ENCODE peak calls at places on chromosomes 6 and 20, in seven cellular contexts. One of them, this sample, is unnamed.

GRCh38 chr6:56618050-56618449 is 24.6 kb downstream of the DST start:
- DNase-seq in A172: peak
- DNase-seq in HCEC 1CT: no peak
- DNase-seq in stimulated activated CD4-positive, alpha-beta T cell treated with anti-CD3 and anti-CD28 coated beads, Interleukin-2, amount 100 ng/mL, for 24 hours: no peak
- DNase-seq in activated gamma-delta T cell treated with anti-CD3 and anti-CD28 coated beads, Interleukin-2, amount 50 U/mL, for 16 hours: no peak
- DNase-seq in NCI-H1092 treated with DMSO at 0.1 percent for 48 hours: no peak
- DNase-seq in hippocampal formation: no peak
- DNase-seq in this sample: no peak

GRCh38 chr20:2692886-2693285 is 306 bp downstream of the EBF4 start:
- DNase-seq in hippocampal formation: no peak
- DNase-seq in stimulated activated CD4-positive, alpha-beta T cell treated with anti-CD3 and anti-CD28 coated beads, Interleukin-2, amount 100 ng/mL, for 24 hours: peak
- DNase-seq in HCEC 1CT: no peak
- DNase-seq in NCI-H1092 treated with DMSO at 0.1 percent for 48 hours: no peak
- DNase-seq in activated gamma-delta T cell treated with anti-CD3 and anti-CD28 coated beads, Interleukin-2, amount 50 U/mL, for 16 hours: no peak
- DNase-seq in A172: no peak
- DNase-seq in this sample: no peak

GRCh38 chr20:53238121-53238660 is 266.0 kb downstream of the TSHZ2 start:
- DNase-seq in HCEC 1CT: no peak
- DNase-seq in A172: no peak
- DNase-seq in hippocampal formation: no peak
- DNase-seq in NCI-H1092 treated with DMSO at 0.1 percent for 48 hours: no peak
- DNase-seq in stimulated activated CD4-positive, alpha-beta T cell treated with anti-CD3 and anti-CD28 coated beads, Interleukin-2, amount 100 ng/mL, for 24 hours: no peak
- DNase-seq in activated gamma-delta T cell treated with anti-CD3 and anti-CD28 coated beads, Interleukin-2, amount 50 U/mL, for 16 hours: no peak
- DNase-seq in this sample: no peak

GRCh38 chr6:119609865-119610264 is 260.3 kb upstream of the MAN1A1 start:
- DNase-seq in A172: no peak
- DNase-seq in hippocampal formation: no peak
- DNase-seq in HCEC 1CT: no peak
- DNase-seq in stimulated activated CD4-positive, alpha-beta T cell treated with anti-CD3 and anti-CD28 coated beads, Interleukin-2, amount 100 ng/mL, for 24 hours: no peak
- DNase-seq in NCI-H1092 treated with DMSO at 0.1 percent for 48 hours: no peak
- DNase-seq in activated gamma-delta T cell treated with anti-CD3 and anti-CD28 coated beads, Interleukin-2, amount 50 U/mL, for 16 hours: no peak
- DNase-seq in this sample: no peak

GRCh38 chr20:33640287-33640686 is 21.8 kb upstream of the C20orf144 start:
- DNase-seq in A172: no peak
- DNase-seq in NCI-H1092 treated with DMSO at 0.1 percent for 48 hours: no peak
- DNase-seq in hippocampal formation: no peak
- DNase-seq in activated gamma-delta T cell treated with anti-CD3 and anti-CD28 coated beads, Interleukin-2, amount 50 U/mL, for 16 hours: no peak
- DNase-seq in stimulated activated CD4-positive, alpha-beta T cell treated with anti-CD3 and anti-CD28 coated beads, Interleukin-2, amount 100 ng/mL, for 24 hours: no peak
- DNase-seq in HCEC 1CT: no peak
- DNase-seq in this sample: no peak

GRCh38 chr20:16601019-16601418 is 27.8 kb upstream of the KIF16B start:
- DNase-seq in activated gamma-delta T cell treated with anti-CD3 and anti-CD28 coated beads, Interleukin-2, amount 50 U/mL, for 16 hours: no peak
- DNase-seq in hippocampal formation: no peak
- DNase-seq in NCI-H1092 treated with DMSO at 0.1 percent for 48 hours: no peak
- DNase-seq in stimulated activated CD4-positive, alpha-beta T cell treated with anti-CD3 and anti-CD28 coated beads, Interleukin-2, amount 100 ng/mL, for 24 hours: no peak
- DNase-seq in HCEC 1CT: no peak
- DNase-seq in A172: no peak
- DNase-seq in this sample: no peak

GRCh38 chr20:64115171-64115911 is 8.0 kb upstream of the NPBWR2 start:
- DNase-seq in activated gamma-delta T cell treated with anti-CD3 and anti-CD28 coated beads, Interleukin-2, amount 50 U/mL, for 16 hours: no peak
- DNase-seq in HCEC 1CT: no peak
- DNase-seq in NCI-H1092 treated with DMSO at 0.1 percent for 48 hours: peak
- DNase-seq in stimulated activated CD4-positive, alpha-beta T cell treated with anti-CD3 and anti-CD28 coated beads, Interleukin-2, amount 100 ng/mL, for 24 hours: no peak
- DNase-seq in A172: no peak
- DNase-seq in hippocampal formation: no peak
- DNase-seq in this sample: peak

GRCh38 chr6:41716516-41717446 is 18.6 kb downstream of the TFEB start:
- DNase-seq in A172: no peak
- DNase-seq in NCI-H1092 treated with DMSO at 0.1 percent for 48 hours: no peak
- DNase-seq in HCEC 1CT: no peak
- DNase-seq in hippocampal formation: no peak
- DNase-seq in stimulated activated CD4-positive, alpha-beta T cell treated with anti-CD3 and anti-CD28 coated beads, Interleukin-2, amount 100 ng/mL, for 24 hours: no peak
- DNase-seq in activated gamma-delta T cell treated with anti-CD3 and anti-CD28 coated beads, Interleukin-2, amount 50 U/mL, for 16 hours: no peak
- DNase-seq in this sample: no peak

GRCh38 chr6:158029668-158030230 is 48.1 kb downstream of the SYNJ2 start:
- DNase-seq in stimulated activated CD4-positive, alpha-beta T cell treated with anti-CD3 and anti-CD28 coated beads, Interleukin-2, amount 100 ng/mL, for 24 hours: no peak
- DNase-seq in A172: no peak
- DNase-seq in hippocampal formation: no peak
- DNase-seq in NCI-H1092 treated with DMSO at 0.1 percent for 48 hours: no peak
- DNase-seq in HCEC 1CT: no peak
- DNase-seq in activated gamma-delta T cell treated with anti-CD3 and anti-CD28 coated beads, Interleukin-2, amount 50 U/mL, for 16 hours: no peak
- DNase-seq in this sample: no peak

GRCh38 chr6:15443119-15443518 is 197.2 kb downstream of the JARID2 start:
- DNase-seq in HCEC 1CT: peak
- DNase-seq in hippocampal formation: no peak
- DNase-seq in A172: peak
- DNase-seq in stimulated activated CD4-positive, alpha-beta T cell treated with anti-CD3 and anti-CD28 coated beads, Interleukin-2, amount 100 ng/mL, for 24 hours: no peak
- DNase-seq in NCI-H1092 treated with DMSO at 0.1 percent for 48 hours: no peak
- DNase-seq in activated gamma-delta T cell treated with anti-CD3 and anti-CD28 coated beads, Interleukin-2, amount 50 U/mL, for 16 hours: no peak
- DNase-seq in this sample: no peak

GRCh38 chr20:42010090-42010489 is 391.9 kb upstream of the CHD6 start:
- DNase-seq in hippocampal formation: no peak
- DNase-seq in A172: no peak
- DNase-seq in HCEC 1CT: no peak
- DNase-seq in stimulated activated CD4-positive, alpha-beta T cell treated with anti-CD3 and anti-CD28 coated beads, Interleukin-2, amount 100 ng/mL, for 24 hours: no peak
- DNase-seq in NCI-H1092 treated with DMSO at 0.1 percent for 48 hours: no peak
- DNase-seq in activated gamma-delta T cell treated with anti-CD3 and anti-CD28 coated beads, Interleukin-2, amount 50 U/mL, for 16 hours: no peak
- DNase-seq in this sample: no peak

GRCh38 chr6:149727793-149728498 is 10.0 kb upstream of the LATS1 start:
- DNase-seq in activated gamma-delta T cell treated with anti-CD3 and anti-CD28 coated beads, Interleukin-2, amount 50 U/mL, for 16 hours: no peak
- DNase-seq in NCI-H1092 treated with DMSO at 0.1 percent for 48 hours: no peak
- DNase-seq in stimulated activated CD4-positive, alpha-beta T cell treated with anti-CD3 and anti-CD28 coated beads, Interleukin-2, amount 100 ng/mL, for 24 hours: no peak
- DNase-seq in hippocampal formation: no peak
- DNase-seq in A172: no peak
- DNase-seq in HCEC 1CT: no peak
- DNase-seq in this sample: no peak

GRCh38 chr6:19837511-19838441 is 606 bp downstream of the ID4 start:
- DNase-seq in activated gamma-delta T cell treated with anti-CD3 and anti-CD28 coated beads, Interleukin-2, amount 50 U/mL, for 16 hours: no peak
- DNase-seq in NCI-H1092 treated with DMSO at 0.1 percent for 48 hours: no peak
- DNase-seq in A172: no peak
- DNase-seq in hippocampal formation: no peak
- DNase-seq in stimulated activated CD4-positive, alpha-beta T cell treated with anti-CD3 and anti-CD28 coated beads, Interleukin-2, amount 100 ng/mL, for 24 hours: peak
- DNase-seq in HCEC 1CT: no peak
- DNase-seq in this sample: no peak

GRCh38 chr6:21462519-21462852 is 131.1 kb upstream of the SOX4 start:
- DNase-seq in NCI-H1092 treated with DMSO at 0.1 percent for 48 hours: no peak
- DNase-seq in activated gamma-delta T cell treated with anti-CD3 and anti-CD28 coated beads, Interleukin-2, amount 50 U/mL, for 16 hours: no peak
- DNase-seq in A172: no peak
- DNase-seq in hippocampal formation: no peak
- DNase-seq in stimulated activated CD4-positive, alpha-beta T cell treated with anti-CD3 and anti-CD28 coated beads, Interleukin-2, amount 100 ng/mL, for 24 hours: no peak
- DNase-seq in HCEC 1CT: no peak
- DNase-seq in this sample: no peak

GRCh38 chr20:51267679-51268078 is 244.8 kb upstream of the KCNG1 start:
- DNase-seq in stimulated activated CD4-positive, alpha-beta T cell treated with anti-CD3 and anti-CD28 coated beads, Interleukin-2, amount 100 ng/mL, for 24 hours: no peak
- DNase-seq in HCEC 1CT: no peak
- DNase-seq in activated gamma-delta T cell treated with anti-CD3 and anti-CD28 coated beads, Interleukin-2, amount 50 U/mL, for 16 hours: no peak
- DNase-seq in NCI-H1092 treated with DMSO at 0.1 percent for 48 hours: no peak
- DNase-seq in A172: no peak
- DNase-seq in hippocampal formation: no peak
- DNase-seq in this sample: no peak

GRCh38 chr6:3518356-3518841 is 61.5 kb upstream of the SLC22A23 start:
- DNase-seq in stimulated activated CD4-positive, alpha-beta T cell treated with anti-CD3 and anti-CD28 coated beads, Interleukin-2, amount 100 ng/mL, for 24 hours: no peak
- DNase-seq in hippocampal formation: no peak
- DNase-seq in NCI-H1092 treated with DMSO at 0.1 percent for 48 hours: no peak
- DNase-seq in A172: peak
- DNase-seq in HCEC 1CT: peak
- DNase-seq in activated gamma-delta T cell treated with anti-CD3 and anti-CD28 coated beads, Interleukin-2, amount 50 U/mL, for 16 hours: no peak
- DNase-seq in this sample: no peak

GRCh38 chr6:10720229-10720959 is 2.5 kb upstream of the TMEM14C start:
- DNase-seq in activated gamma-delta T cell treated with anti-CD3 and anti-CD28 coated beads, Interleukin-2, amount 50 U/mL, for 16 hours: peak
- DNase-seq in NCI-H1092 treated with DMSO at 0.1 percent for 48 hours: peak
- DNase-seq in hippocampal formation: peak
- DNase-seq in A172: no peak
- DNase-seq in stimulated activated CD4-positive, alpha-beta T cell treated with anti-CD3 and anti-CD28 coated beads, Interleukin-2, amount 100 ng/mL, for 24 hours: peak
- DNase-seq in HCEC 1CT: no peak
- DNase-seq in this sample: peak

GRCh38 chr6:54535568-54535967 is 227.3 kb downstream of the TINAG start:
- DNase-seq in activated gamma-delta T cell treated with anti-CD3 and anti-CD28 coated beads, Interleukin-2, amount 50 U/mL, for 16 hours: no peak
- DNase-seq in hippocampal formation: no peak
- DNase-seq in A172: no peak
- DNase-seq in HCEC 1CT: no peak
- DNase-seq in stimulated activated CD4-positive, alpha-beta T cell treated with anti-CD3 and anti-CD28 coated beads, Interleukin-2, amount 100 ng/mL, for 24 hours: no peak
- DNase-seq in NCI-H1092 treated with DMSO at 0.1 percent for 48 hours: no peak
- DNase-seq in this sample: no peak

GRCh38 chr20:47586648-47587306 is 85.1 kb downstream of the NCOA3 start:
- DNase-seq in HCEC 1CT: no peak
- DNase-seq in stimulated activated CD4-positive, alpha-beta T cell treated with anti-CD3 and anti-CD28 coated beads, Interleukin-2, amount 100 ng/mL, for 24 hours: no peak
- DNase-seq in hippocampal formation: no peak
- DNase-seq in activated gamma-delta T cell treated with anti-CD3 and anti-CD28 coated beads, Interleukin-2, amount 50 U/mL, for 16 hours: no peak
- DNase-seq in NCI-H1092 treated with DMSO at 0.1 percent for 48 hours: no peak
- DNase-seq in A172: no peak
- DNase-seq in this sample: no peak

GRCh38 chr20:43736588-43737091 is 9.8 kb upstream of the GTSF1L start:
- DNase-seq in stimulated activated CD4-positive, alpha-beta T cell treated with anti-CD3 and anti-CD28 coated beads, Interleukin-2, amount 100 ng/mL, for 24 hours: peak
- DNase-seq in A172: no peak
- DNase-seq in NCI-H1092 treated with DMSO at 0.1 percent for 48 hours: no peak
- DNase-seq in HCEC 1CT: no peak
- DNase-seq in activated gamma-delta T cell treated with anti-CD3 and anti-CD28 coated beads, Interleukin-2, amount 50 U/mL, for 16 hours: no peak
- DNase-seq in hippocampal formation: no peak
- DNase-seq in this sample: no peak

GRCh38 chr20:41213150-41213820 is 75.9 kb downstream of the PLCG1 start:
- DNase-seq in hippocampal formation: no peak
- DNase-seq in A172: peak
- DNase-seq in activated gamma-delta T cell treated with anti-CD3 and anti-CD28 coated beads, Interleukin-2, amount 50 U/mL, for 16 hours: no peak
- DNase-seq in HCEC 1CT: peak
- DNase-seq in stimulated activated CD4-positive, alpha-beta T cell treated with anti-CD3 and anti-CD28 coated beads, Interleukin-2, amount 100 ng/mL, for 24 hours: no peak
- DNase-seq in NCI-H1092 treated with DMSO at 0.1 percent for 48 hours: peak
- DNase-seq in this sample: no peak

GRCh38 chr6:153024401-153025017 is 22.0 kb upstream of the MTRF1L start:
- DNase-seq in hippocampal formation: peak
- DNase-seq in NCI-H1092 treated with DMSO at 0.1 percent for 48 hours: peak
- DNase-seq in A172: peak
- DNase-seq in stimulated activated CD4-positive, alpha-beta T cell treated with anti-CD3 and anti-CD28 coated beads, Interleukin-2, amount 100 ng/mL, for 24 hours: peak
- DNase-seq in HCEC 1CT: peak
- DNase-seq in activated gamma-delta T cell treated with anti-CD3 and anti-CD28 coated beads, Interleukin-2, amount 50 U/mL, for 16 hours: no peak
- DNase-seq in this sample: peak

GRCh38 chr20:44773070-44773829 is 27.6 kb downstream of the KCNK15 start:
- DNase-seq in activated gamma-delta T cell treated with anti-CD3 and anti-CD28 coated beads, Interleukin-2, amount 50 U/mL, for 16 hours: no peak
- DNase-seq in stimulated activated CD4-positive, alpha-beta T cell treated with anti-CD3 and anti-CD28 coated beads, Interleukin-2, amount 100 ng/mL, for 24 hours: no peak
- DNase-seq in HCEC 1CT: no peak
- DNase-seq in hippocampal formation: no peak
- DNase-seq in A172: no peak
- DNase-seq in NCI-H1092 treated with DMSO at 0.1 percent for 48 hours: no peak
- DNase-seq in this sample: no peak

GRCh38 chr6:143842468-143842901 is 653 bp upstream of the LTV1 start:
- DNase-seq in HCEC 1CT: peak
- DNase-seq in A172: peak
- DNase-seq in activated gamma-delta T cell treated with anti-CD3 and anti-CD28 coated beads, Interleukin-2, amount 50 U/mL, for 16 hours: no peak
- DNase-seq in hippocampal formation: no peak
- DNase-seq in NCI-H1092 treated with DMSO at 0.1 percent for 48 hours: no peak
- DNase-seq in stimulated activated CD4-positive, alpha-beta T cell treated with anti-CD3 and anti-CD28 coated beads, Interleukin-2, amount 100 ng/mL, for 24 hours: no peak
- DNase-seq in this sample: no peak

GRCh38 chr6:31822038-31822821 is 5.3 kb upstream of the HSPA1B start:
- DNase-seq in NCI-H1092 treated with DMSO at 0.1 percent for 48 hours: peak
- DNase-seq in hippocampal formation: peak
- DNase-seq in A172: peak
- DNase-seq in activated gamma-delta T cell treated with anti-CD3 and anti-CD28 coated beads, Interleukin-2, amount 50 U/mL, for 16 hours: peak
- DNase-seq in stimulated activated CD4-positive, alpha-beta T cell treated with anti-CD3 and anti-CD28 coated beads, Interleukin-2, amount 100 ng/mL, for 24 hours: peak
- DNase-seq in HCEC 1CT: peak
- DNase-seq in this sample: peak

GRCh38 chr20:1776608-1777475 is 118.4 kb upstream of the SIRPA start:
- DNase-seq in NCI-H1092 treated with DMSO at 0.1 percent for 48 hours: peak
- DNase-seq in stimulated activated CD4-positive, alpha-beta T cell treated with anti-CD3 and anti-CD28 coated beads, Interleukin-2, amount 100 ng/mL, for 24 hours: peak
- DNase-seq in A172: peak
- DNase-seq in hippocampal formation: peak
- DNase-seq in HCEC 1CT: peak
- DNase-seq in activated gamma-delta T cell treated with anti-CD3 and anti-CD28 coated beads, Interleukin-2, amount 50 U/mL, for 16 hours: peak
- DNase-seq in this sample: peak

GRCh38 chr6:132663661-132664060 is 4.7 kb upstream of the TAAR1 start:
- DNase-seq in activated gamma-delta T cell treated with anti-CD3 and anti-CD28 coated beads, Interleukin-2, amount 50 U/mL, for 16 hours: no peak
- DNase-seq in stimulated activated CD4-positive, alpha-beta T cell treated with anti-CD3 and anti-CD28 coated beads, Interleukin-2, amount 100 ng/mL, for 24 hours: no peak
- DNase-seq in HCEC 1CT: no peak
- DNase-seq in NCI-H1092 treated with DMSO at 0.1 percent for 48 hours: no peak
- DNase-seq in hippocampal formation: no peak
- DNase-seq in A172: no peak
- DNase-seq in this sample: no peak

GRCh38 chr6:131250121-131250520 is 114.9 kb downstream of the AKAP7 start:
- DNase-seq in NCI-H1092 treated with DMSO at 0.1 percent for 48 hours: no peak
- DNase-seq in activated gamma-delta T cell treated with anti-CD3 and anti-CD28 coated beads, Interleukin-2, amount 50 U/mL, for 16 hours: no peak
- DNase-seq in stimulated activated CD4-positive, alpha-beta T cell treated with anti-CD3 and anti-CD28 coated beads, Interleukin-2, amount 100 ng/mL, for 24 hours: peak
- DNase-seq in hippocampal formation: peak
- DNase-seq in HCEC 1CT: no peak
- DNase-seq in A172: peak
- DNase-seq in this sample: no peak

GRCh38 chr20:4183361-4183760 is 168.0 kb upstream of the RNF24 start:
- DNase-seq in stimulated activated CD4-positive, alpha-beta T cell treated with anti-CD3 and anti-CD28 coated beads, Interleukin-2, amount 100 ng/mL, for 24 hours: no peak
- DNase-seq in activated gamma-delta T cell treated with anti-CD3 and anti-CD28 coated beads, Interleukin-2, amount 50 U/mL, for 16 hours: no peak
- DNase-seq in A172: no peak
- DNase-seq in NCI-H1092 treated with DMSO at 0.1 percent for 48 hours: no peak
- DNase-seq in hippocampal formation: no peak
- DNase-seq in HCEC 1CT: no peak
- DNase-seq in this sample: no peak

GRCh38 chr6:141498980-141499379 is 633.7 kb upstream of the GJE1 start:
- DNase-seq in activated gamma-delta T cell treated with anti-CD3 and anti-CD28 coated beads, Interleukin-2, amount 50 U/mL, for 16 hours: no peak
- DNase-seq in stimulated activated CD4-positive, alpha-beta T cell treated with anti-CD3 and anti-CD28 coated beads, Interleukin-2, amount 100 ng/mL, for 24 hours: no peak
- DNase-seq in HCEC 1CT: no peak
- DNase-seq in A172: no peak
- DNase-seq in hippocampal formation: no peak
- DNase-seq in NCI-H1092 treated with DMSO at 0.1 percent for 48 hours: no peak
- DNase-seq in this sample: no peak

GRCh38 chr20:51514252-51514651 is 28.3 kb downstream of the NFATC2 start:
- DNase-seq in NCI-H1092 treated with DMSO at 0.1 percent for 48 hours: no peak
- DNase-seq in activated gamma-delta T cell treated with anti-CD3 and anti-CD28 coated beads, Interleukin-2, amount 50 U/mL, for 16 hours: no peak
- DNase-seq in hippocampal formation: no peak
- DNase-seq in stimulated activated CD4-positive, alpha-beta T cell treated with anti-CD3 and anti-CD28 coated beads, Interleukin-2, amount 100 ng/mL, for 24 hours: no peak
- DNase-seq in A172: no peak
- DNase-seq in HCEC 1CT: no peak
- DNase-seq in this sample: no peak

GRCh38 chr6:61606500-61606899 is 679.5 kb downstream of the KHDRBS2 start:
- DNase-seq in A172: no peak
- DNase-seq in hippocampal formation: no peak
- DNase-seq in stimulated activated CD4-positive, alpha-beta T cell treated with anti-CD3 and anti-CD28 coated beads, Interleukin-2, amount 100 ng/mL, for 24 hours: no peak
- DNase-seq in NCI-H1092 treated with DMSO at 0.1 percent for 48 hours: no peak
- DNase-seq in activated gamma-delta T cell treated with anti-CD3 and anti-CD28 coated beads, Interleukin-2, amount 50 U/mL, for 16 hours: no peak
- DNase-seq in HCEC 1CT: no peak
- DNase-seq in this sample: no peak

GRCh38 chr20:51893723-51894122 is 91.4 kb upstream of the SALL4 start:
- DNase-seq in HCEC 1CT: no peak
- DNase-seq in stimulated activated CD4-positive, alpha-beta T cell treated with anti-CD3 and anti-CD28 coated beads, Interleukin-2, amount 100 ng/mL, for 24 hours: no peak
- DNase-seq in NCI-H1092 treated with DMSO at 0.1 percent for 48 hours: no peak
- DNase-seq in hippocampal formation: no peak
- DNase-seq in activated gamma-delta T cell treated with anti-CD3 and anti-CD28 coated beads, Interleukin-2, amount 50 U/mL, for 16 hours: no peak
- DNase-seq in A172: no peak
- DNase-seq in this sample: no peak

GRCh38 chr6:44058617-44059358 is 68.5 kb downstream of the MRPL14 start:
- DNase-seq in NCI-H1092 treated with DMSO at 0.1 percent for 48 hours: no peak
- DNase-seq in HCEC 1CT: peak
- DNase-seq in stimulated activated CD4-positive, alpha-beta T cell treated with anti-CD3 and anti-CD28 coated beads, Interleukin-2, amount 100 ng/mL, for 24 hours: peak
- DNase-seq in A172: peak
- DNase-seq in hippocampal formation: no peak
- DNase-seq in activated gamma-delta T cell treated with anti-CD3 and anti-CD28 coated beads, Interleukin-2, amount 50 U/mL, for 16 hours: no peak
- DNase-seq in this sample: no peak